ENCODE peak calls at places on chromosomes 11 and 22, in ten cellular contexts. D is GM18507; M is frontal cortex; A is NB4; Z is stimulated activated CD8-positive, alpha-beta memory T cell treated with anti-CD3 and anti-CD28 coated beads, Interleukin-15, amount 100 ng/mL, for 1 hour; W is Panc1; G is activated T-cell treated with anti-CD3 and anti-CD28 coated beads for 1 hour; C is stimulated activated CD4-positive, alpha-beta T cell treated with anti-CD3 and anti-CD28 coated beads, Interleukin-4, amount 100 ng/mL, for 1 hour; I is T-helper 22 cell; L is KG1. F is an unnamed sample.

GRCh38 chr22:35766654-35767580 is 49.2 kb downstream of the APOL5 start:
- DNase-seq in D (no peak), M (no peak), A (no peak), Z (no peak), W (no peak), G (no peak), C (no peak), I (no peak), L (no peak), F (no peak)

GRCh38 chr22:23913306-23913660 is 19.1 kb downstream of the MIF start:
- DNase-seq in D (no peak), M (no peak), A (no peak), Z (no peak), W (no peak), G (no peak), C (no peak), I (no peak), L (no peak), F (no peak)

GRCh38 chr11:87092159-87092558 is 54.4 kb downstream of the TMEM135 start:
- DNase-seq in D (no peak), M (no peak), A (no peak), Z (no peak), W (no peak), G (no peak), C (no peak), I (no peak), L (no peak), F (no peak)

GRCh38 chr11:2884424-2884815 is 1.2 kb downstream of the CDKN1C start:
- DNase-seq in D (no peak), M (peak; percentile 82), A (no peak), Z (no peak), W (no peak), G (no peak), C (no peak), I (no peak), L (no peak), F (no peak)

GRCh38 chr11:58286249-58286648 is 18.2 kb upstream of the OR10W1 start:
- DNase-seq in D (no peak), M (no peak), A (peak; percentile 56), Z (no peak), W (peak; percentile 15), G (no peak), C (no peak), I (no peak), L (no peak), F (no peak)

GRCh38 chr11:72744474-72744873 is 7.7 kb downstream of the ARAP1 start:
- DNase-seq in D (no peak), M (no peak), A (no peak), Z (no peak), W (no peak), G (no peak), C (no peak), I (no peak), L (no peak), F (no peak)

GRCh38 chr11:95156133-95156731 is 66.6 kb downstream of the ENDOD1 start:
- DNase-seq in D (no peak), M (no peak), A (no peak), Z (no peak), W (no peak), G (no peak), C (no peak), I (no peak), L (no peak), F (no peak)

GRCh38 chr11:111331711-111332479 is 33.5 kb downstream of the POU2AF3 start:
- DNase-seq in D (no peak), M (no peak), A (no peak), Z (no peak), W (no peak), G (no peak), C (no peak), I (no peak), L (no peak), F (no peak)

GRCh38 chr22:47836957-47837356 is 1074.5 kb downstream of the TBC1D22A start:
- DNase-seq in D (no peak), M (no peak), A (no peak), Z (no peak), W (no peak), G (no peak), C (no peak), I (no peak), L (no peak), F (no peak)

GRCh38 chr11:35963911-35964310 is 20.0 kb downstream of the LDLRAD3 start:
- DNase-seq in D (no peak), M (no peak), A (no peak), Z (no peak), W (no peak), G (no peak), C (no peak), I (no peak), L (no peak), F (no peak)

GRCh38 chr22:46726066-46726985 is 11.7 kb downstream of the CERK start:
- DNase-seq in D (no peak), M (no peak), A (no peak), Z (no peak), W (no peak), G (no peak), C (no peak), I (no peak), L (no peak), F (peak; percentile 2)

GRCh38 chr11:12110714-12111481 is 508 bp downstream of the MICAL2 start:
- DNase-seq in D (no peak), M (no peak), A (peak; percentile 55), Z (no peak), W (no peak), G (no peak), C (peak; percentile 41), I (peak; percentile 12), L (no peak), F (no peak)

GRCh38 chr22:19289475-19290161 is 1.9 kb downstream of the CLTCL1 start:
- DNase-seq in D (no peak), M (no peak), A (peak; percentile 59), Z (no peak), W (no peak), G (no peak), C (no peak), I (no peak), L (no peak), F (no peak)

GRCh38 chr22:45223304-45224117 is 17.2 kb downstream of the KIAA0930 start:
- DNase-seq in D (no peak), M (no peak), A (no peak), Z (no peak), W (no peak), G (no peak), C (no peak), I (no peak), L (no peak), F (no peak)

GRCh38 chr22:17633217-17633997 is 4.9 kb upstream of the ATP6V1E1 start:
- DNase-seq in D (no peak), M (no peak), A (no peak), Z (no peak), W (peak; percentile 69), G (no peak), C (no peak), I (no peak), L (no peak), F (no peak)

GRCh38 chr11:1780700-1781592 is 17.2 kb upstream of the CTSD start:
- DNase-seq in D (no peak), M (no peak), A (peak; percentile 81), Z (no peak), W (no peak), G (no peak), C (no peak), I (no peak), L (peak; percentile 34), F (no peak)

GRCh38 chr22:44524806-44525205 is 26.8 kb upstream of the RTL6 start:
- DNase-seq in D (no peak), M (no peak), A (no peak), Z (no peak), W (no peak), G (no peak), C (no peak), I (no peak), L (no peak), F (no peak)

GRCh38 chr11:118343981-118344521 is at the start of gene CD3G:
- DNase-seq in D (no peak), M (no peak), A (no peak), Z (peak; percentile 38), W (no peak), G (peak; percentile 63), C (peak; percentile 70), I (peak; percentile 54), L (no peak), F (no peak)

GRCh38 chr11:46521947-46522681 is 71.7 kb downstream of the AMBRA1 start:
- DNase-seq in D (no peak), M (no peak), A (peak; percentile 39), Z (no peak), W (no peak), G (no peak), C (no peak), I (no peak), L (no peak), F (no peak)

GRCh38 chr11:1082728-1083620 is 8.3 kb downstream of the MUC2 start:
- DNase-seq in D (no peak), M (no peak), A (peak; percentile 58), Z (no peak), W (no peak), G (no peak), C (no peak), I (no peak), L (no peak), F (no peak)

GRCh38 chr11:11410626-11411025 is 57.6 kb upstream of the CSNK2A3 start:
- DNase-seq in D (no peak), M (no peak), A (no peak), Z (no peak), W (no peak), G (no peak), C (no peak), I (no peak), L (no peak), F (no peak)

GRCh38 chr11:120339394-120339890 is 3.2 kb downstream of the ARHGEF12 start:
- DNase-seq in D (no peak), M (no peak), A (no peak), Z (no peak), W (no peak), G (no peak), C (no peak), I (no peak), L (no peak), F (no peak)

GRCh38 chr11:116035972-116036371 is 531.8 kb upstream of the CADM1 start:
- DNase-seq in D (no peak), M (no peak), A (no peak), Z (no peak), W (no peak), G (no peak), C (no peak), I (no peak), L (no peak), F (peak; percentile 84)